ENCODE peak calls at places on chromosomes 3 and 15, in seven cellular contexts. D is astrocyte of the spinal cord, C is fibroblast of mammary gland, M is HL-60, S is IMR-90, G is GM13976, J is foreskin keratinocyte. U is an unnamed sample.
A peak's percentile ranks its signal among the peaks of the same experiment; 100 is the strongest.

GRCh38 chr3:98521897-98522537 is 685 bp downstream of the CLDND1 start:
- DNase-seq in D (peak; percentile 78), C (peak; percentile 73), M (peak; percentile 36), S (peak; percentile 68), G (peak; percentile 41), J (peak; percentile 75), U (peak; percentile 53)

GRCh38 chr3:67653425-67654098 is 850 bp downstream of the SUCLG2 start:
- DNase-seq in D (no peak), C (peak; percentile 32), M (no peak), S (peak; percentile 14), G (no peak), J (no peak), U (peak; percentile 17)

GRCh38 chr3:112640333-112640863 is 545 bp downstream of the CCDC80 start:
- DNase-seq in D (peak; percentile 81), C (peak; percentile 94), M (no peak), S (peak; percentile 90), G (no peak), J (peak; percentile 88), U (no peak)

GRCh38 chr15:55003900-55004879 is 192.6 kb downstream of the RSL24D1 start:
- DNase-seq in D (no peak), C (no peak), M (no peak), S (no peak), G (no peak), J (no peak), U (no peak)

GRCh38 chr15:89673162-89673506 is 6.0 kb downstream of the PLIN1 start:
- DNase-seq in D (no peak), C (no peak), M (peak; percentile 45), S (no peak), G (peak; percentile 69), J (no peak), U (no peak)

GRCh38 chr3:139774570-139775302 is 97.0 kb upstream of the NMNAT3 start:
- DNase-seq in D (peak; percentile 65), C (no peak), M (no peak), S (no peak), G (no peak), J (peak; percentile 6), U (no peak)

GRCh38 chr3:82496890-82497560 is 735.6 kb upstream of the GBE1 start:
- DNase-seq in D (no peak), C (no peak), M (no peak), S (no peak), G (no peak), J (peak; percentile 4), U (peak; percentile 17)

GRCh38 chr15:68347392-68347791 is 69.8 kb downstream of the FEM1B start:
- DNase-seq in D (peak; percentile 62), C (no peak), M (no peak), S (peak; percentile 90), G (no peak), J (no peak), U (no peak)

GRCh38 chr15:57782731-57783130 is 76.2 kb downstream of the POLR2M start:
- DNase-seq in D (no peak), C (peak; percentile 30), M (no peak), S (no peak), G (no peak), J (no peak), U (no peak)

GRCh38 chr3:138078096-138078495 is 37.3 kb downstream of the DZIP1L start:
- DNase-seq in D (peak; percentile 77), C (peak; percentile 81), M (no peak), S (peak; percentile 72), G (no peak), J (peak; percentile 74), U (no peak)

GRCh38 chr3:71583569-71584215 is at the start of gene FOXP1:
- DNase-seq in D (peak; percentile 71), C (peak; percentile 63), M (peak; percentile 81), S (peak; percentile 64), G (peak; percentile 45), J (peak; percentile 66), U (peak; percentile 34)

GRCh38 chr15:67832031-67832551 is 6.8 kb downstream of the SKOR1 start:
- DNase-seq in D (no peak), C (peak; percentile 46), M (peak; percentile 58), S (peak; percentile 29), G (peak; percentile 49), J (no peak), U (peak; percentile 60)

GRCh38 chr3:73508330-73508954 is 116.3 kb downstream of the PDZRN3 start:
- DNase-seq in D (peak; percentile 76), C (peak; percentile 76), M (peak; percentile 48), S (peak; percentile 81), G (peak; percentile 55), J (peak; percentile 38), U (peak; percentile 51)

GRCh38 chr3:85535517-85535916 is 576.7 kb downstream of the CADM2 start:
- DNase-seq in D (no peak), C (no peak), M (no peak), S (no peak), G (no peak), J (no peak), U (no peak)

GRCh38 chr15:100115711-100116090 is 226.1 kb downstream of the ADAMTS17 start:
- DNase-seq in D (peak; percentile 85), C (peak; percentile 80), M (no peak), S (peak; percentile 67), G (no peak), J (peak; percentile 76), U (no peak)

GRCh38 chr15:70974004-70974832 is 81.6 kb downstream of the LRRC49 start:
- DNase-seq in D (peak; percentile 73), C (peak; percentile 76), M (no peak), S (peak; percentile 83), G (no peak), J (peak; percentile 52), U (no peak)
- TF ChIP-seq CTCF in D (peak; percentile 49), C (peak; percentile 54), M (no peak), S (peak; percentile 63), G (no peak), J (peak; percentile 83), U (peak; percentile 28)

GRCh38 chr3:142999881-143000280 is 1.5 kb upstream of the U2SURP start:
- DNase-seq in D (no peak), C (peak; percentile 25), M (no peak), S (no peak), G (no peak), J (peak; percentile 16), U (no peak)
- TF ChIP-seq CTCF in D (no peak), C (no peak), M (no peak), S (no peak), G (no peak), J (no peak), U (no peak)

DNA sequence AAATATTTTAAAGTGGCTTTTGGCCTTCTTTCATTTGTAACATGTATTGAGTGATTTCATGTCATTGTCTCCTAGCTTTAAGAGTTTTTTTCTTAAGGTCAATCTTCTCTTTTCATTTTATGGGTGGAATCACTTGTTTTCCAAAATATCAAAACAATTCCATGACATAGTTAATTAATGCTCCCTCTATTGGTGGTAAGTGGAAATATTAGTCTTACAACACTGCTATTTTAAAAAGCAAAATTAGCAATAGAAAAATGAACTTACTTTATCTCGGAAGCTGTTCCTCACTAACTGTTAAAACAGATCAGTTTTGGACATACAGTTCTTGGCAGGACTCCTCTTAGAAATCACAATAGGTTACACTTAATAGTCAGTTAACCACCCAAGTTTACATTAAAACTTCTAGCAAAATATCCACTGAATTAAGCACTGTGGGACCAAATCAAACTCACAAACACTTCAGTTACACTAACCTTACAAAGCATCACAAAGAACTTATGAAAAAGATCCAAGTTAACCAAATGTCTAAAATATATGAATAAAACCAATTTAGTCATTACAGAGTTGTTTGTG is 42.4 kb downstream of the TIGIT start:
- DNase-seq in D (peak; percentile 15), C (peak; percentile 17), M (no peak), S (peak; percentile 18), G (no peak), J (no peak), U (no peak)
- TF ChIP-seq CTCF in D (peak; percentile 30), C (peak; percentile 41), M (peak; percentile 33), S (peak; percentile 55), G (peak; percentile 8), J (peak; percentile 56), U (peak; percentile 41)

GRCh38 chr3:153443961-153444360 is 281.9 kb downstream of the RAP2B start:
- DNase-seq in D (no peak), C (peak; percentile 32), M (no peak), S (peak; percentile 1), G (no peak), J (no peak), U (no peak)
- TF ChIP-seq CTCF in D (no peak), C (peak; percentile 35), M (no peak), S (peak; percentile 19), G (no peak), J (peak; percentile 34), U (peak; percentile 16)

GRCh38 chr3:191740712-191741111 is 279.7 kb downstream of the PYDC2 start:
- DNase-seq in D (no peak), C (no peak), M (no peak), S (no peak), G (no peak), J (no peak), U (no peak)

GRCh38 chr3:191737742-191738141 is 276.8 kb downstream of the PYDC2 start:
- DNase-seq in D (no peak), C (no peak), M (no peak), S (no peak), G (no peak), J (no peak), U (no peak)

DNA sequence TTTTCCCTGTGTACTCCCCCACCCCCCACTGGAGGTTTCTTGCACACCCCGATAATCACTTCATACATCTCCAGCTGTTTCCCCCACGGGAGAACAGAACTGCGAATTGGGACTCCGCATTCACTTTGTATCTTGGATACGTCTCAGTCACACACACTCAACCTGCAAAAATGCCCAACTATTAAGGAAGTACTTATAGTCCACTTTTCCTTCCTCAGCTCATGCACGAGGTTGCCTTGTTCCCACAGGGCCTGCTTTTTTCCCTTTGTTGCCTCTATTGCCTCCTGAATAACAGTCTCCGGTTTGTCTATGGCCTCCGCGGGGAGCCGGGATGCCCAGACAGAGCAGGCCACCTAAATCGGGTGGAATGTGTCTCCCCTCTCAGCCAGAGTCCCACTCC is 282.3 kb downstream of the PYDC2 start:
- DNase-seq in D (no peak), C (no peak), M (no peak), S (no peak), G (no peak), J (no peak), U (no peak)
- TF ChIP-seq CTCF in D (no peak), C (no peak), M (no peak), S (no peak), G (no peak), J (no peak), U (no peak)

GRCh38 chr3:57856675-57857074 is 100.6 kb downstream of the SLMAP start:
- DNase-seq in D (no peak), C (peak; percentile 40), M (no peak), S (peak; percentile 44), G (no peak), J (no peak), U (no peak)
- TF ChIP-seq CTCF in D (peak; percentile 23), C (peak; percentile 32), M (no peak), S (peak; percentile 26), G (no peak), J (peak; percentile 51), U (peak; percentile 21)

GRCh38 chr15:77440378-77440999 is 19.8 kb downstream of the HMG20A start:
- DNase-seq in D (peak; percentile 69), C (peak; percentile 65), M (no peak), S (peak; percentile 70), G (peak; percentile 38), J (peak; percentile 35), U (peak; percentile 29)
- TF ChIP-seq CTCF in D (no peak), C (no peak), M (no peak), S (no peak), G (no peak), J (no peak), U (no peak)